ENCODE peak calls at places on chromosomes 12 and 14, in four cellular contexts. D is tibial nerve, E is pancreas, A is fibroblast of lung. N is an unnamed sample.

GRCh38 chr12:89373772-89374572 is 21.7 kb upstream of the DUSP6 start:
- DNase-seq in A (peak; percentile 73), E (no peak), D (peak; percentile 36), N (no peak)

GRCh38 chr12:10143205-10143604 is 13.2 kb upstream of the CLEC7A start:
- DNase-seq in D (no peak), E (no peak), A (no peak), N (no peak)

GRCh38 chr12:63922446-63922845 is 77.9 kb downstream of the SRGAP1 start:
- DNase-seq in D (no peak), A (peak; percentile 80), E (no peak), N (no peak)

GRCh38 chr12:88391556-88391955 is 188.7 kb downstream of the KITLG start:
- DNase-seq in D (no peak), A (peak; percentile 74), E (no peak), N (no peak)

GRCh38 chr14:60515244-60515695 is 6.3 kb downstream of the SIX6 start:
- DNase-seq in A (no peak), E (no peak), D (no peak), N (no peak)

GRCh38 chr12:26614217-26614616 is 218.8 kb downstream of the ITPR2 start:
- DNase-seq in E (no peak), A (peak; percentile 51), D (no peak), N (no peak)

GRCh38 chr14:55921516-55921915 is 196.7 kb upstream of the PELI2 start:
- DNase-seq in A (no peak), E (no peak), D (no peak), N (no peak)

GRCh38 chr14:50363734-50364113 is 33.0 kb downstream of the CDKL1 start:
- DNase-seq in E (no peak), A (peak; percentile 35), D (peak; percentile 19), N (peak; percentile 49)

GRCh38 chr14:73870525-73871235 is 16.0 kb upstream of the ZNF410 start:
- DNase-seq in A (peak; percentile 14), E (no peak), D (no peak), N (no peak)

GRCh38 chr14:60775296-60775695 is 40.7 kb downstream of the MNAT1 start:
- DNase-seq in D (no peak), A (peak; percentile 27), E (no peak), N (no peak)

GRCh38 chr12:77247542-77247941 is 182.2 kb upstream of the E2F7 start:
- DNase-seq in D (no peak), E (no peak), A (no peak), N (no peak)

GRCh38 chr12:77239617-77240016 is 174.2 kb upstream of the E2F7 start:
- DNase-seq in E (no peak), A (no peak), D (no peak), N (no peak)

GRCh38 chr12:77238368-77238767 is 173.0 kb upstream of the E2F7 start:
- DNase-seq in E (no peak), A (no peak), D (no peak), N (no peak)

GRCh38 chr12:77237896-77238295 is 172.5 kb upstream of the E2F7 start:
- DNase-seq in E (no peak), A (no peak), D (no peak), N (no peak)

GRCh38 chr12:77243345-77243744 is 178.0 kb upstream of the E2F7 start:
- DNase-seq in D (no peak), E (no peak), A (no peak), N (no peak)
- H3K27me3 ChIP-seq in D (no peaks in the 10 kb centered on the region), E (no peaks in the 10 kb centered on the region), A (no peaks in the 10 kb centered on the region), N (no peaks in the 10 kb centered on the region)

DNA sequence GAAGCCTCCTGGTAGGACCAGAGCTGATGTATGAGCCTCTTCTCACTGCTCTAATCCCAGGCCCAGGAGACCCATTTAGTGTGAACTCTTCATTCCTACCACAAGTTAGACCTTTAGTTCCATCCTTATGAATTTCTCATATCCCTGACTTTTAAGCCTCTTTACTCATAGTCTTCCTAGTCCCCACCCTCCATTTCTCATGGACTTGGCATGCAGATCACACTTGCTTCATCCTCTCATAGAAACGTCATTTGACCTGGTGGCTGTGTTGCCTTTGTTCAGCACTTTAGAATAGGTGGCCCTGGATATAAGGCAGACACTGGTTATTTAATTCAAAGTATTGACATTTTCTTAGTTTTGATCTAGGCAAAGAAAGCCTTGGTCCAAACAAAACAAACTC is 99.5 kb downstream of the SLC16A7 start:
- DNase-seq in A (peak; percentile 62), D (no peak), E (no peak), N (no peak)
- TF ChIP-seq CTCF in A (no peak), D (no peak), E (no peak), N (no peak)

GRCh38 chr14:43200519-43200918 is 1306.6 kb downstream of the FSCB start:
- DNase-seq in A (no peak), D (no peak), E (no peak), N (no peak)
- H3K9me3 ChIP-seq in A (no peaks in the 10 kb centered on the region), D (no peaks in the 10 kb centered on the region), E (no peaks in the 10 kb centered on the region), N (no peaks in the 10 kb centered on the region)

DNA sequence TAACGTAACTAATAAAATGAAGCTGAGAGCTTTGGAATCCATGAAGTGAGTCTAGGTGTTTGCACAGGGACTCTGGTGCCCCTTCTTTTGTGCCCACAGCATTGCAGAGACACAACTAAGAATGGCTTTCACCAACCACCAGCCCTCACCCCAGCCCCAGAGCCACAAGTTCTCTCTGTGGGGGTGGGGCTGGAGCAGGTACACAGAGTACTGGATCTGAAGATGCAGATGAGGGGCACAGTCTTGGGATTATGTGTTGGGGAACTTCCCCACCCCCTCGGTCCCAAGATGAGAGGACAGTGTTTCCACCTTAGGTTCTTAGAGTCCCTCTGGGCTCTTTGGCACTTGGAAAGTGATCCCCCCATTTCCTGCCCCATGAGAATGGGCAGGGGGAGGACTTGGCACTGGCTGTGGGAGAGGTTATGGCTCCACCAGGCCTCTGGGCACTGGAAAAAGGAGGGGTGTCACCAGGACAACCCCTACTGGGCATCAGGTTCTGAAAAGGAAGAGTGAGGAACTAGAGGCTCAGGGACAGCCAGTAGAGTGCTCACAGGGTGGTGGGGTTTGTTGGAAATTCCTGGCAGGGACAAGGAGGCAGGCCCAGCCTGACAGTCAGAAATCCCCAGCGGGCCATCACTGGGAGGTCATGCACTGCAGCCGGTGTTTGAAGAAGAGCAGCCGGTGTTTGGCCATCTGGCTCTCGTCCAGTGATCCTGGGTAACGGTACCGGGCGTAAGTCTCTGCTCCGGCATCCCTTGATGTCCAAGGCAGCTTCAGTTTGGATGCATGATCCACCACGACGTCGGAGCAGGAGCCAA is 6.7 kb downstream of the B4GALNT1 start:
- DNase-seq in E (no peak), D (no peak), A (no peak), N (no peak)
- H3K27me3 ChIP-seq in E (no peaks in the 10 kb centered on the region), D (peaks cover 30% of the 10 kb centered on the region), A (peaks cover 33% of the 10 kb centered on the region), N (peaks cover 95% of the 10 kb centered on the region)

GRCh38 chr12:20376984-20377383 is 8.6 kb downstream of the PDE3A start:
- DNase-seq in D (no peak), E (no peak), A (peak; percentile 52), N (no peak)
- TF ChIP-seq CTCF in D (peak; percentile 9), E (no peak), A (peak; percentile 32), N (no peak)

GRCh38 chr12:53737951-53738833 is 10.9 kb upstream of the CALCOCO1 start:
- DNase-seq in D (no peak), E (no peak), A (no peak), N (peak; percentile 52)
- H3K9me3 ChIP-seq in D (no peaks in the 10 kb centered on the region), E (no peaks in the 10 kb centered on the region), A (no peaks in the 10 kb centered on the region), N (no peaks in the 10 kb centered on the region)

GRCh38 chr14:36663404-36664321 is 2.0 kb downstream of the PAX9 start:
- DNase-seq in E (no peak), A (no peak), D (no peak), N (no peak)

GRCh38 chr14:36661506-36662257 is at the start of gene PAX9:
- DNase-seq in E (peak; percentile 76), A (peak; percentile 42), D (peak; percentile 89), N (no peak)

GRCh38 chr14:36660736-36661505 is 739 bp upstream of the PAX9 start:
- DNase-seq in D (no peak), A (no peak), E (no peak), N (no peak)

GRCh38 chr14:36662543-36663403 is 1.1 kb downstream of the PAX9 start:
- DNase-seq in E (no peak), A (no peak), D (no peak), N (no peak)

GRCh38 chr14:36662258-36662542 is 540 bp downstream of the PAX9 start:
- DNase-seq in D (no peak), A (no peak), E (no peak), N (no peak)
- H3K27me3 ChIP-seq in D (peaks cover 97% of the 10 kb centered on the region), A (peaks cover 86% of the 10 kb centered on the region), E (peaks cover 4% of the 10 kb centered on the region), N (peaks cover 100% of the 10 kb centered on the region)